ENCODE peak calls at places on chromosomes 5 and 9, in five cellular contexts. Z is esophagus squamous epithelium, P is colonic mucosa, N is left ventricle myocardium inferior, F is heart right ventricle. A is an unnamed sample.

GRCh38 chr5:52770287-52770939 is 17.3 kb upstream of the ITGA1 start:
- DNase-seq in F (no peak), N (no peak), Z (no peak), P (no peak), A (no peak)

GRCh38 chr9:88661759-88662158 is 126.8 kb downstream of the NXNL2 start:
- DNase-seq in N (no peak), Z (no peak), F (no peak), P (no peak), A (no peak)

GRCh38 chr5:178387856-178388190 is 155.2 kb upstream of the PHYKPL start:
- DNase-seq in F (no peak), P (no peak), Z (no peak), N (no peak), A (no peak)

GRCh38 chr9:127634021-127634420 is 21.9 kb downstream of the STXBP1 start:
- DNase-seq in N (peak; percentile 41), F (peak; percentile 76), Z (no peak), P (peak; percentile 79), A (no peak)

GRCh38 chr9:17520264-17521058 is 58.4 kb upstream of the SH3GL2 start:
- DNase-seq in P (no peak), N (no peak), Z (no peak), F (no peak), A (no peak)

GRCh38 chr5:139795074-139796001 is at the start of gene PSD2:
- DNase-seq in P (no peak), Z (no peak), F (no peak), N (peak; percentile 22), A (no peak)

GRCh38 chr5:78586251-78586650 is 62.3 kb downstream of the LHFPL2 start:
- DNase-seq in P (no peak), Z (no peak), N (no peak), F (no peak), A (peak; percentile 96)

GRCh38 chr9:122080986-122081385 is 12.1 kb downstream of the TTLL11 start:
- DNase-seq in Z (no peak), P (no peak), N (no peak), F (no peak), A (no peak)

GRCh38 chr9:136268318-136268717 is 22.7 kb upstream of the QSOX2 start:
- DNase-seq in F (no peak), Z (no peak), P (no peak), N (no peak), A (no peak)
- TF ChIP-seq CTCF in F (peak; percentile 27), Z (no peak), P (no peak), N (peak; percentile 33), A (no peak)

GRCh38 chr5:36759117-36759516 is 117.5 kb upstream of the NIPBL start:
- DNase-seq in Z (no peak), F (no peak), N (no peak), P (no peak), A (no peak)

GRCh38 chr5:36756089-36756488 is 120.5 kb upstream of the NIPBL start:
- DNase-seq in F (no peak), N (no peak), P (no peak), Z (no peak), A (no peak)

GRCh38 chr5:36751881-36752280 is 124.7 kb upstream of the NIPBL start:
- DNase-seq in Z (no peak), N (no peak), P (no peak), F (no peak), A (no peak)

GRCh38 chr5:36756848-36757247 is 119.7 kb upstream of the NIPBL start:
- DNase-seq in Z (no peak), N (no peak), F (no peak), P (peak; percentile 64), A (no peak)

GRCh38 chr5:36755340-36755739 is 121.2 kb upstream of the NIPBL start:
- DNase-seq in P (no peak), F (no peak), Z (no peak), N (no peak), A (no peak)
- H3K27ac ChIP-seq in P (no peak overlapping the region), F (no peak overlapping the region), Z (no peak overlapping the region), N (no peak overlapping the region), A (no peak overlapping the region)

DNA sequence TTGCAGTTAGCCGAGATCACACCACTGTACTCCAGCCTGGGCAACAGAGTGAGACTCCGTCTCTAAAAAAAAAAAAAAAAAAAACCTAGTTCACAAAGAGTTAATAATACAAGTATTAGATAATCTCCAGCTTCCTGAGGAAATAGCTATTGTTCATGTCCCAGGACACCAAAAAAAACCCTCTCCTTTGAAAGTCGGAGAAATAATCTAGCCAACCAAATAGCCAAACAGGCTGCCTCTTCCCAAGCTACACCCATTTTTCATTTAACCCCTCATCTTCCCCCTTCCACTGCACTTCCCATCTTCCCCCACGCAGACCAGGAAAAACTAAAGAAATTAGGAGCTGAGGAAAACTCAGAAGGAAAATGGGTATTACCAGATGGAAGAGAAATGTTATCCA is 23.6 kb downstream of the CNOT8 start:
- DNase-seq in N (no peak), Z (no peak), P (no peak), F (no peak), A (no peak)
- H3K36me3 ChIP-seq in N (peaks cover 45% of the 10 kb centered on the region), Z (peaks cover 51% of the 10 kb centered on the region), P (no peaks in the 10 kb centered on the region), F (peaks cover 35% of the 10 kb centered on the region), A (peaks cover 25% of the 10 kb centered on the region)

DNA sequence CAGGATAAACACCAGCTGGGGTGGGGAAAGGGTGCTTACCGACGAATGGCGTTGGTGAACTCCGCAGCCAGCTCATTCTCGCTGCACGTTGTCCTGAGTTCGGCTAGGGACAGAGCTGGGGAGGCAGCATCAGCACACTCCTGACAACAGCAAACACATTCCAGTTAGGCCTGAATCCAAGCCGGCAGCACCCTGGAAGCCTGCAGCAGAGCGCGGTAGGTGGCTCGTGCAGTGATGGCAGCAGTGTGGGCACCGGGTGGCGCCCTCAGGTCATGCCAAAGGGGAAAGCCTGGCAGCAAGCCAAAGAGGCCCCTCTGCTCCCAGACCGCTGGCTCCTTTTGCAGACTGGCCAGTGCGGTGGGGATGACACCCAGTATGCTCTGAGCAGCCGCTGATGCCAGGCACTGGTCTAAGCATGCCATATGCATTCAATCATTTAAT is 66.9 kb downstream of the DCP2 start:
- DNase-seq in F (peak; percentile 70), Z (no peak), N (peak; percentile 72), P (no peak), A (no peak)
- TF ChIP-seq CTCF in F (peak; percentile 55), Z (peak; percentile 19), N (peak; percentile 47), P (no peak), A (peak; percentile 28)

DNA sequence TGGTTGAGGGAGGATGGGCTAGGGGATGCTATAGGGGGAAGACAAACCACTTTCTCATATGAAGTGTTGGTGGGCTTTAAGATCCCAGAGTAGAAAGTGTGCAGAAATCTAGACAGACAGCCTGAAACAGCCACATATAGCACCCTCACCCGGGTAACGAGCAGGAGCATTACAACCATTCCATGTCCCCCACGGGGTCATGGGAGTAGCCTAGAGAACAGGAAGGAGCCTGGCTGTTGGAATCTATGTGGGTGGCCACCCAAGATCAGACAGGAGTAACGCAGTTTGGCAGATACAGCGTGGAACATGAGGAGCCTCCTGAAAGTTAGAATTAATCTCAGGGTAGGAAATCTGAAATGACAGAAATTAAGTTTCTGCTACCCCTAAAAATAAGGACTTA is 146.1 kb upstream of the RAI14 start:
- DNase-seq in N (no peak), Z (no peak), P (no peak), F (no peak), A (no peak)
- H3K27ac ChIP-seq in N (no peak overlapping the region), Z (peak overlapping the region; percentile 66), P (no peak overlapping the region), F (no peak overlapping the region), A (no peak overlapping the region)

GRCh38 chr5:150398432-150399157 is 14.1 kb downstream of the CD74 start:
- DNase-seq in Z (no peak), N (no peak), F (no peak), P (no peak), A (no peak)

GRCh38 chr5:150399158-150400019 is 13.3 kb downstream of the CD74 start:
- DNase-seq in N (no peak), F (no peak), P (no peak), Z (no peak), A (no peak)

GRCh38 chr5:150400327-150401075 is 12.2 kb downstream of the CD74 start:
- DNase-seq in N (no peak), Z (no peak), F (no peak), P (no peak), A (no peak)

GRCh38 chr5:150401076-150401375 is 11.7 kb downstream of the CD74 start:
- DNase-seq in P (no peak), F (no peak), N (no peak), Z (no peak), A (no peak)

DNA sequence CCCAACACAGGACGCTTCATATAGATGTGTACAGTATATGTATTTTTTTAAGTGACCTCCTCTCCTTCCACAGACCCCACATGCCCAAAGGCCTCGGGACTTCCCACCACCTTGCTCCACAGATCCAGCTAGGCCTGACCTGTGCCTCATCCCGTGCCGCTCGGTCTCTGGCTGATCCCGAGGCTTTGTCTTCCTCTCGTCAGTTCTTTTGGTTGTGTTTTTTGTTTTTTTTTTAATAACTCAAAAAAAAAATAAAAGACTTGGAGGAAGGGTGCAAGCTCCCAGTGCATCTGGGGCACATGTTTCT is 12.7 kb downstream of the CD74 start:
- DNase-seq in P (no peak), N (no peak), Z (no peak), F (no peak), A (no peak)
- H3K36me3 ChIP-seq in P (peaks cover 8% of the 10 kb centered on the region), N (peaks cover 72% of the 10 kb centered on the region), Z (peaks cover 100% of the 10 kb centered on the region), F (peaks cover 83% of the 10 kb centered on the region), A (peaks cover 62% of the 10 kb centered on the region)

DNA sequence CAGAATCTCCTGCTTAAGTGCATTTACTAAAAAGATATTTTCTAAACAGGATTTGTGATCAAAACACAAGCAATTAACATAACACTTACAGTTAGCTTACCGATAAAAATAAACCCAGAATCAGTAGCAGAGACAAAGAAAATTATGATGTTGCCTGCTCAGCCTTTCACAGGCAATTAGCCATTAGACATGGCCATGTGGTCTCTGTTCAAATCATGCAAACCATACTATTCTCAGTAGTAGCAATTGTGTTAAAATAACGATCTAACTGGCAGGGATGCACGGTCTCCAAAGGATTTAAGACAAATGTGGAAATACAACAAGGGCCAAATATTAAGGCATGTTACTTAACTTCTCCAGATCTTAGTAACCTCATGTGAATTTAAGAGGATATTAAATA is 59.6 kb downstream of the PTBP3 start:
- DNase-seq in P (no peak), F (no peak), N (no peak), Z (no peak), A (no peak)
- TF ChIP-seq CTCF in P (no peak), F (no peak), N (no peak), Z (no peak), A (no peak)

GRCh38 chr5:131393498-131393968 is 129.7 kb downstream of the CDC42SE2 start:
- DNase-seq in F (no peak), Z (no peak), P (no peak), N (no peak), A (no peak)
- H3K27ac ChIP-seq in F (no peak overlapping the region), Z (peak overlapping the region; percentile 26), P (peak overlapping the region; percentile 22), N (peak overlapping the region; percentile 0), A (no peak overlapping the region)

GRCh38 chr9:137179761-137180160 is 7.9 kb upstream of the TMEM210 start:
- DNase-seq in N (no peak), Z (no peak), P (no peak), F (no peak), A (no peak)
- H3K36me3 ChIP-seq in N (peaks cover 60% of the 10 kb centered on the region), Z (peaks cover 82% of the 10 kb centered on the region), P (no peaks in the 10 kb centered on the region), F (peaks cover 67% of the 10 kb centered on the region), A (peaks cover 24% of the 10 kb centered on the region)

A was measured in RWPE2.